ENCODE peak calls at places on chromosomes 16 and 17, in nine cellular contexts. C is retina; N is activated CD8-positive, alpha-beta memory T cell treated with anti-CD3 and anti-CD28 coated beads, Interleukin-2, amount 50 U/mL, for 48 hours; S is omental fat pad; D is hippocampal formation; E is A549; M is NCI-H1092; V is BJ; W is skeletal muscle cell. L is an unnamed sample.

GRCh38 chr17:49789278-49789578 is 747 bp downstream of the KAT7 start:
- DNase-seq in C (no peak), N (no peak), S (no peak), D (no peak), E (no peak), M (no peak), V (no peak), W (no peak), L (no peak)

GRCh38 chr16:85690469-85691064 is 1.8 kb upstream of the GINS2 start:
- DNase-seq in C (no peak), N (no peak), S (no peak), D (no peak), E (no peak), M (no peak), V (no peak), W (no peak), L (no peak)

GRCh38 chr17:63309021-63309420 is 137.1 kb downstream of the CYB561 start:
- DNase-seq in C (no peak), N (no peak), S (no peak), D (no peak), E (peak; percentile 13), M (no peak), V (no peak), W (peak; percentile 25), L (peak; percentile 19)

GRCh38 chr17:17051791-17052461 is 9.7 kb downstream of the MPRIP start:
- DNase-seq in C (no peak), N (peak; percentile 48), S (no peak), D (no peak), E (no peak), M (no peak), V (no peak), W (no peak), L (peak; percentile 74)

GRCh38 chr17:41965694-41966375 is 760 bp upstream of the CNP start:
- DNase-seq in C (no peak), N (peak; percentile 79), S (no peak), D (no peak), E (peak; percentile 71), M (peak; percentile 69), V (no peak), W (no peak), L (peak; percentile 47)

GRCh38 chr17:55098765-55099164 is 130.2 kb downstream of the STXBP4 start:
- DNase-seq in C (no peak), N (no peak), S (no peak), D (no peak), E (no peak), M (no peak), V (no peak), W (no peak), L (no peak)

GRCh38 chr17:4708436-4708835 is 2.0 kb upstream of the ARRB2 start:
- DNase-seq in C (no peak), N (peak; percentile 68), S (no peak), D (no peak), E (peak; percentile 60), M (no peak), V (no peak), W (no peak), L (no peak)

GRCh38 chr16:27398894-27399853 is 2.8 kb upstream of the IL21R start:
- DNase-seq in C (no peak), N (peak; percentile 36), S (no peak), D (no peak), E (no peak), M (no peak), V (no peak), W (no peak), L (no peak)

GRCh38 chr16:29114476-29115012 is 129.7 kb downstream of the LAT start:
- DNase-seq in C (no peak), N (no peak), S (no peak), D (no peak), E (no peak), M (no peak), V (no peak), W (no peak), L (no peak)

GRCh38 chr16:360698-361336 is 8.3 kb upstream of the AXIN1 start:
- DNase-seq in C (no peak), N (no peak), S (no peak), D (no peak), E (no peak), M (no peak), V (no peak), W (no peak), L (no peak)

GRCh38 chr16:30721606-30722005 is 22.6 kb downstream of the SRCAP start:
- DNase-seq in C (no peak), N (no peak), S (no peak), D (no peak), E (no peak), M (no peak), V (no peak), W (no peak), L (peak; percentile 62)

GRCh38 chr17:81091774-81092517 is 57.0 kb downstream of the BAIAP2 start:
- DNase-seq in C (no peak), N (no peak), S (no peak), D (no peak), E (no peak), M (no peak), V (no peak), W (no peak), L (no peak)

GRCh38 chr16:80623376-80623775 is 82.6 kb downstream of the DYNLRB2 start:
- DNase-seq in C (no peak), N (no peak), S (no peak), D (no peak), E (no peak), M (no peak), V (no peak), W (no peak), L (no peak)

GRCh38 chr17:47897561-47897960 is 1.5 kb downstream of the SP2 start:
- DNase-seq in C (no peak), N (no peak), S (no peak), D (no peak), E (no peak), M (no peak), V (no peak), W (no peak), L (no peak)

GRCh38 chr16:87657621-87658192 is 55.4 kb downstream of the JPH3 start:
- DNase-seq in C (no peak), N (no peak), S (no peak), D (no peak), E (peak; percentile 59), M (no peak), V (no peak), W (no peak), L (no peak)

GRCh38 chr16:84499638-84500037 is 4.8 kb downstream of the MEAK7 start:
- DNase-seq in C (no peak), N (no peak), S (no peak), D (no peak), E (no peak), M (no peak), V (no peak), W (no peak), L (no peak)

GRCh38 chr16:15961060-15961511 is 11.7 kb downstream of the ABCC1 start:
- DNase-seq in C (no peak), N (peak; percentile 65), S (no peak), D (no peak), E (no peak), M (no peak), V (no peak), W (no peak), L (no peak)

GRCh38 chr16:27245276-27246231 is 23.0 kb downstream of the NSMCE1 start:
- DNase-seq in C (peak; percentile 63), N (peak; percentile 71), S (peak; percentile 58), D (no peak), E (peak; percentile 90), M (no peak), V (no peak), W (peak; percentile 86), L (peak; percentile 94)

GRCh38 chr16:85759631-85760419 is 8.9 kb upstream of the C16orf74 start:
- DNase-seq in C (no peak), N (peak; percentile 66), S (no peak), D (no peak), E (peak; percentile 41), M (no peak), V (no peak), W (no peak), L (no peak)

GRCh38 chr17:71438631-71439146 is 682.1 kb upstream of the SOX9 start:
- DNase-seq in C (peak; percentile 63), N (no peak), S (no peak), D (no peak), E (peak; percentile 84), M (peak; percentile 16), V (peak; percentile 89), W (peak; percentile 90), L (peak; percentile 92)

GRCh38 chr17:77441130-77441920 is 300.6 kb downstream of the SEC14L1 start:
- DNase-seq in C (no peak), N (peak; percentile 83), S (no peak), D (no peak), E (no peak), M (no peak), V (no peak), W (no peak), L (no peak)

GRCh38 chr17:28038802-28039600 is 3.5 kb upstream of the NLK start:
- DNase-seq in C (no peak), N (no peak), S (no peak), D (no peak), E (no peak), M (no peak), V (peak; percentile 39), W (peak; percentile 28), L (peak; percentile 28)

GRCh38 chr17:78029697-78030096 is 71.2 kb downstream of the TNRC6C start:
- DNase-seq in C (no peak), N (no peak), S (no peak), D (no peak), E (no peak), M (no peak), V (no peak), W (no peak), L (no peak)

GRCh38 chr17:6330936-6331335 is 104.0 kb downstream of the AIPL1 start:
- DNase-seq in C (no peak), N (no peak), S (no peak), D (no peak), E (no peak), M (no peak), V (no peak), W (no peak), L (no peak)

GRCh38 chr16:11572301-11572995 is 14.3 kb downstream of the LITAF start:
- DNase-seq in C (no peak), N (no peak), S (no peak), D (no peak), E (no peak), M (no peak), V (no peak), W (no peak), L (no peak)

GRCh38 chr17:65593870-65594584 is 32.6 kb upstream of the AXIN2 start:
- DNase-seq in C (peak; percentile 62), N (no peak), S (no peak), D (no peak), E (no peak), M (no peak), V (no peak), W (no peak), L (peak; percentile 25)

GRCh38 chr16:67396159-67396774 is 3.0 kb upstream of the TPPP3 start:
- DNase-seq in C (peak; percentile 91), N (no peak), S (no peak), D (no peak), E (peak; percentile 84), M (peak; percentile 91), V (peak; percentile 53), W (peak; percentile 58), L (peak; percentile 59)

GRCh38 chr17:72358465-72358864 is 237.6 kb downstream of the SOX9 start:
- DNase-seq in C (no peak), N (no peak), S (no peak), D (no peak), E (peak; percentile 49), M (no peak), V (no peak), W (peak; percentile 72), L (peak; percentile 68)

GRCh38 chr17:71995570-71995969 is 125.2 kb upstream of the SOX9 start:
- DNase-seq in C (no peak), N (no peak), S (no peak), D (no peak), E (no peak), M (no peak), V (no peak), W (no peak), L (no peak)

GRCh38 chr16:72971370-72971769 is 76.6 kb downstream of the ZFHX3 start:
- DNase-seq in C (no peak), N (no peak), S (no peak), D (no peak), E (no peak), M (no peak), V (no peak), W (no peak), L (no peak)

GRCh38 chr17:42072323-42073187 is 22.2 kb upstream of the C17orf113 start:
- DNase-seq in C (peak; percentile 32), N (no peak), S (no peak), D (no peak), E (no peak), M (no peak), V (no peak), W (no peak), L (no peak)